ENCODE peak calls at places on chromosomes 16 and 17, in four cellular contexts. V, Q, N and X are unnamed samples.

GRCh38 chr16:77430360-77430759 is 4.5 kb downstream of the ADAMTS18 start:
- DNase-seq in V (no peak), N (no peak), Q (no peak), X (no peak)

GRCh38 chr17:66982011-66982508 is 17.6 kb downstream of the CACNG4 start:
- DNase-seq in N (no peak), Q (no peak), V (no peak), X (no peak)

GRCh38 chr16:86977076-86977676 is 340.0 kb downstream of the C16orf95 start:
- DNase-seq in Q (no peak), V (no peak), N (no peak), X (no peak)

GRCh38 chr16:1614226-1615102 is 2.3 kb downstream of the CRAMP1 start:
- DNase-seq in Q (peak), V (no peak), N (no peak), X (peak)

GRCh38 chr17:1779571-1780074 is 17.8 kb downstream of the SERPINF1 start:
- DNase-seq in V (no peak), N (no peak), Q (peak), X (no peak)

GRCh38 chr16:74862743-74863244 is 88.2 kb upstream of the FA2H start:
- DNase-seq in Q (peak), V (no peak), N (no peak), X (peak)

GRCh38 chr16:59573528-59574271 is 839.6 kb upstream of the GOT2 start:
- DNase-seq in Q (peak), V (no peak), N (no peak), X (no peak)

GRCh38 chr17:39151680-39152058 is 232 bp upstream of the PLXDC1 start:
- DNase-seq in N (no peak), Q (no peak), V (no peak), X (no peak)

GRCh38 chr17:4796550-4796915 is 569 bp downstream of the PSMB6 start:
- DNase-seq in Q (peak), V (peak), N (no peak), X (peak)

GRCh38 chr17:17921192-17922082 is 50.8 kb downstream of the TOM1L2 start:
- DNase-seq in V (peak), Q (peak), N (peak), X (peak)

GRCh38 chr17:6608321-6608720 is 32.2 kb downstream of the KIAA0753 start:
- DNase-seq in N (no peak), Q (peak), V (no peak), X (no peak)

GRCh38 chr17:41785876-41786226 is 660 bp downstream of the JUP start:
- DNase-seq in Q (no peak), V (peak), N (no peak), X (peak)

GRCh38 chr17:39098474-39099090 is 52.9 kb downstream of the PLXDC1 start:
- DNase-seq in Q (no peak), V (no peak), N (no peak), X (peak)

GRCh38 chr17:75850928-75851692 is 4.0 kb downstream of the WBP2 start:
- DNase-seq in N (no peak), Q (no peak), V (no peak), X (no peak)

GRCh38 chr17:19719365-19720209 is 3.2 kb upstream of the SLC47A2 start:
- DNase-seq in V (peak), N (no peak), Q (no peak), X (peak)

GRCh38 chr17:55284001-55284884 is 19.5 kb downstream of the HLF start:
- DNase-seq in N (no peak), V (no peak), Q (no peak), X (no peak)

GRCh38 chr17:7655541-7655840 is 4.8 kb downstream of the ATP1B2 start:
- DNase-seq in N (no peak), Q (no peak), V (no peak), X (no peak)

GRCh38 chr17:74646231-74646630 is 22.7 kb upstream of the CD300E start:
- DNase-seq in N (no peak), Q (no peak), V (no peak), X (peak)

GRCh38 chr16:85819245-85819644 is 19.8 kb downstream of the COX4I1 start:
- DNase-seq in V (peak), Q (peak), N (peak), X (peak)

GRCh38 chr17:79947351-79948031 is 88.2 kb downstream of the TBC1D16 start:
- DNase-seq in V (peak), Q (peak), N (no peak), X (no peak)

GRCh38 chr17:37698132-37698615 is 46.7 kb downstream of the HNF1B start:
- DNase-seq in N (no peak), V (no peak), Q (peak), X (no peak)

GRCh38 chr16:3641801-3642396 is 12.6 kb upstream of the DNASE1 start:
- DNase-seq in Q (no peak), V (no peak), N (no peak), X (no peak)

GRCh38 chr17:75412455-75413317 is 7.2 kb upstream of the GRB2 start:
- DNase-seq in V (peak), Q (peak), N (no peak), X (peak)

GRCh38 chr17:14156689-14157088 is 80.0 kb downstream of the CDRT15 start:
- DNase-seq in V (no peak), N (no peak), Q (peak), X (no peak)

GRCh38 chr16:3983081-3983520 is 102.6 kb upstream of the CREBBP start:
- DNase-seq in Q (peak), V (peak), N (peak), X (peak)

GRCh38 chr17:18043491-18043890 is 4.3 kb downstream of the GID4 start:
- DNase-seq in V (no peak), N (no peak), Q (peak), X (peak)

DNA sequence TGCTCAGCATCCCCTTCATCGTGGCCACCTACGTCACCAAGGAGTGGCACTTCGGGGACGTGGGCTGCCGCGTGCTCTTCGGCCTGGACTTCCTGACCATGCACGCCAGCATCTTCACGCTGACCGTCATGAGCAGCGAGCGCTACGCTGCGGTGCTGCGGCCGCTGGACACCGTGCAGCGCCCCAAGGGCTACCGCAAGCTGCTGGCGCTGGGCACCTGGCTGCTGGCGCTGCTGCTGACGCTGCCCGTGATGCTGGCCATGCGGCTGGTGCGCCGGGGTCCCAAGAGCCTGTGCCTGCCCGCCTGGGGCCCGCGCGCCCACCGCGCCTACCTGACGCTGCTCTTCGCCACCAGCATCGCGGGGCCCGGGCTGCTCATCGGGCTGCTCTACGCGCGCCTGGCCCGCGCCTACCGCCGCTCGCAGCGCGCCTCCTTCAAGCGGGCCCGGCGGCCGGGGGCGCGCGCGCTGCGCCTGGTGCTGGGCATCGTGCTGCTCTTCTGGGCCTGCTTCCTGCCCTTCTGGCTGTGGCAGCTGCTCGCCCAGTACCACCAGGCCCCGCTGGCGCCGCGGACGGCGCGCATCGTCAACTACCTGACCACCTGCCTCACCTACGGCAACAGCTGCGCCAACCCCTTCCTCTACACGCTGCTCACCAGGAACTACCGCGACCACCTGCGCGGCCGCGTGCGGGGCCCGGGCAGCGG is 3.2 kb downstream of the UTS2R start:
- DNase-seq in N (no peak), V (no peak), Q (no peak), X (no peak)
- H4K5ac ChIP-seq in N (no peak), V (no peak), Q (no peak), X (no peak)

GRCh38 chr16:15607700-15608396 is 35.1 kb downstream of the MARF1 start:
- DNase-seq in N (no peak), V (no peak), Q (peak), X (peak)

GRCh38 chr16:15604460-15605390 is 38.2 kb downstream of the MARF1 start:
- DNase-seq in Q (no peak), N (no peak), V (no peak), X (no peak)

GRCh38 chr16:15606521-15607220 is 36.3 kb downstream of the MARF1 start:
- DNase-seq in Q (no peak), V (no peak), N (no peak), X (no peak)

GRCh38 chr16:15608398-15609285 is 34.3 kb downstream of the MARF1 start:
- DNase-seq in Q (peak), N (no peak), V (no peak), X (no peak)

DNA sequence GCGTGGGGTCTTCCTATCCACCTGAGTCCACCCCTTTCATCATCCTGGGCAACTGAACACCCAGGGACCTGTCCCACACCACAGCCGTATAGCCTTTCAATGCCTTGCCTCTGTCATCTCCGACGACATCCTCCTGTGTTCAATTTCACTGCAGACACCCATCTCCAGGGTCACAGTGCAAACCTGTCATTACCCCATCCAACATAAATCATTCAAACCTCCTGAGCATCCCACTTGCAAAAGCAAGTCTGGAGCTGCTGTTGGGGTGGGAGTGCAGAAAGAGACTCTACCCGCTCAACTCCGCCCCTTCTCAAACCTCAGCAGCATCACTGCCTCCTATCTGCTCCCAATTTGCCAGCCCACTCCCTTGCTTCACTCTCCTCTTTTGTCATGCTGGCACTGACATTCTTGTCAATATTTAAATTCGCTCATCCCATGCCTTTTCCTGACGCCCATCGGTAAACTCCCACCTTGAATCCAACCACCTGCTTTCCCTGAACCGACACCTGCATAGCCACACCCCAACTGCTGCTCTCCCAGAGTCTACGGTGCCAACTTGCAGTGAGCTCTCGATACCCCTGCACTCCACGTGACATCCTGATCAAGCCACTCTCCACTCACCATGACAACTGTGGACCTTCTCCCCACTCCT is 37.0 kb downstream of the MARF1 start:
- DNase-seq in V (no peak), Q (no peak), N (no peak), X (no peak)
- H4K5ac ChIP-seq in V (no peak), Q (no peak), N (no peak), X (no peak)

GRCh38 chr17:63741251-63742049 is at the start of gene STRADA:
- DNase-seq in V (peak), Q (peak), N (peak), X (peak)

DNA sequence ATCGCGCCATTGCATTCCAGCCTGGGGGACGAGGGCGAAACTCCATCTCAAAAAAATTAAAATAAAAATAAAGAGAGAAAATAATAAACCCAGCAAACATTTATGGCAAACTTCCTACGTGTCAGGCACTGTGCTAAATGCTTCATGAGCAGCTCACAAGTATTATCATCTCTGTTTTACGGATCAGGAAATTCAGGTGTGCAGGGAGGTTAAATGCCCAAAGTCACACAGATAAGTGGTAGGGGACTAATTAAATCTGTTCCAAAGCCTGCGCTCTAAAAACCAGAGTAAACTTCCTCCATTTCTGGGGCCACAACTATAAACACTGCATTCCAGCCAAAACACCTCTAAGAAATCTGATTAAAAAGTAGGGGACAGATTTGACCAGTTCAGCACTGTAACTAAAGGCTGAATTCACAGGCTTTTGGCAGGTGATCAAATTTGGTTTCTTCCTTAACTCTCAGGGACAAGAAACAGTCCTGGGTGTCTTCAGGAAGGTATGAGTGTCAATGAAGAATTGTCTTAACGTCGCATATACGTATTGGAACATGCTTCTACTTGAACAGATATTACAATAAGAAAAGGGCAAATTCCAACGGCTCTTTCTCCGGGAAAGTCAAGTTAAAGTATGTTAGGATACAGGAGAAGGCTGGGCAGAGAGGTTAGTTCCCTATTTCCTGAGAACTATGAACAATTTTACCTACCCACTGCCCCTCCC is 976 bp downstream of the STRADA start:
- DNase-seq in N (no peak), V (no peak), Q (peak), X (peak)
- H4K5ac ChIP-seq in N (no peak), V (no peak), Q (peak), X (no peak)

GRCh38 chr16:66287416-66287815 is 79.1 kb upstream of the CDH5 start:
- DNase-seq in Q (no peak), N (no peak), V (peak), X (no peak)
- H4K5ac ChIP-seq in Q (no peak), N (no peak), V (no peak), X (no peak)

GRCh38 chr17:73226556-73227172 is 33.8 kb downstream of the COG1 start:
- DNase-seq in Q (peak), N (no peak), V (no peak), X (peak)

GRCh38 chr17:73227944-73228343 is 33.7 kb downstream of the CPSF4L start:
- DNase-seq in V (no peak), Q (no peak), N (no peak), X (no peak)

GRCh38 chr17:73230088-73230487 is 31.6 kb downstream of the CPSF4L start:
- DNase-seq in V (no peak), N (no peak), Q (no peak), X (no peak)

GRCh38 chr17:73227379-73227778 is 34.3 kb downstream of the CPSF4L start:
- DNase-seq in N (no peak), Q (no peak), V (no peak), X (no peak)

DNA sequence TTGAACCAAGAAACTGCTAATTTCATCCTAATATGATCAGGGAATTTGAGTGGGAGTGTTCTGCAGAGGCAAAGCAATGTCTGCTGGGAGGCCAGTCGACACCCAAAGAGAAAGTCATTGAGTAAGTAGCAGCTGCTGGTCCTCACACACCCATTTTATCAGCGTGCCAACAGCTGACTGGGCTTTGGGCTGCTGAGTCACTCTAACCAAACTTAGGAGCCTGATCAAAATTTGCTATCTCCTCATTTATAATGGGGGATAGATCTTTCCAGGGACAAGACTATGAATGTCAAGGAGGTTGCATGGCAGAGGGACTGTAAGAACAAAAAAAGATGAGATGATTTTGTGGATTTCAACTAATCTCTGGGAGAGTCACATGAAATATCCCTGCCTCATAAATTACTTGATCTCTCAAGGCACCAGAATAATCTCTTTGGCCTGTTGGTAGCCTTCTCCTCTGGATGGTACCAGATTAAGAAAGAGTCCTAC is 32.9 kb downstream of the CPSF4L start:
- DNase-seq in N (no peak), V (no peak), Q (peak), X (peak)
- H4K5ac ChIP-seq in N (no peak), V (no peak), Q (peak), X (no peak)

GRCh38 chr17:44360826-44361225 is 2.8 kb downstream of the FAM171A2 start:
- DNase-seq in Q (peak), V (no peak), N (no peak), X (peak)
- H4K5ac ChIP-seq in Q (no peak), V (no peak), N (no peak), X (no peak)

DNA sequence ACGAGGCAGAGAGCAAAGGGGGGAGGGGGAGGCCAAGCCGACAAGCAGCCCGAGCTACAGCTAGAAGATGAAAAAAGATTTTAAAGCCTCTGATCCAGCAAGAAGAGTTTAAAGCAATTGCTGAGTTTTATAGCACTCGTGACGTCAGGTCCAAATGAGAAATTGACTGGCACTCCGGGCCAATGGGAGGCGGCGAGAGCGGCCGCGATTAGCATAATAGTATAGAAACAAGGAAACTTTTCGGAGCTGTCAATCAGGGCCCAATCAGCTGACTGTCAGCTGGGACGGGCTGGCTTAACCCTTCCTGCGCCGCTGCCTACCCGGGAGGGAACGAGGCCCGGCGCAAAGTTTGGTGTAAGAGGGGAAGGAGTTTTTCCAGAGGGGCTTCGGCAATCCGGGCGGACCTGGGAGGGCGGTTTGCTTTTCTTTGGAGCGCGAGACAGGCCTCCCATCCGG is at the start of gene MAF:
- DNase-seq in Q (peak), N (peak), V (peak), X (peak)
- H4K5ac ChIP-seq in Q (no peak), N (peak), V (no peak), X (no peak)

GRCh38 chr16:50316848-50317630 is 50.7 kb downstream of the ADCY7 start:
- DNase-seq in Q (no peak), V (no peak), N (no peak), X (no peak)

GRCh38 chr16:50322333-50322732 is 46.5 kb downstream of the BRD7 start:
- DNase-seq in V (no peak), Q (no peak), N (no peak), X (no peak)

GRCh38 chr16:50316102-50316847 is 49.9 kb downstream of the ADCY7 start:
- DNase-seq in N (no peak), Q (no peak), V (no peak), X (no peak)

GRCh38 chr16:50320310-50320709 is 48.5 kb downstream of the BRD7 start:
- DNase-seq in V (no peak), Q (no peak), N (no peak), X (no peak)

GRCh38 chr16:50318796-50319578 is 49.8 kb downstream of the BRD7 start:
- DNase-seq in N (no peak), Q (no peak), V (no peak), X (peak)
- H4K5ac ChIP-seq in N (no peak), Q (no peak), V (no peak), X (no peak)